ENCODE peak calls at places on chromosomes 16 and 17, in eight cellular contexts. S is effector memory CD4-positive, alpha-beta T cell; D is tibial artery; K is iris pigment epithelial cell; P is stimulated activated naive CD8-positive, alpha-beta T cell treated with anti-CD3 and anti-CD28 coated beads, Interleukin-15, amount 100 ng/mL, for 72 hours; U is T-helper 2 cell; F is WTC11; Y is NCI-H1417. N is an unnamed sample.

GRCh38 chr17:6474906-6475305 is 30.7 kb downstream of the PIMREG start:
- DNase-seq in D (no peak), K (no peak), F (no peak), S (no peak), Y (no peak), U (no peak), P (no peak), N (no peak)

GRCh38 chr17:21513012-21513570 is 136.9 kb downstream of the KCNJ12 start:
- DNase-seq in U (peak), Y (peak), S (peak), D (peak), F (peak), K (peak), P (peak), N (peak)

GRCh38 chr16:69465083-69465721 is 40.8 kb downstream of the CYB5B start:
- DNase-seq in D (no peak), S (peak), F (no peak), U (no peak), Y (no peak), K (peak), P (peak), N (no peak)

GRCh38 chr17:78444392-78444791 is 65.9 kb downstream of the PGS1 start:
- DNase-seq in S (no peak), D (no peak), F (no peak), U (no peak), P (no peak), K (no peak), Y (no peak), N (no peak)

GRCh38 chr17:78040561-78041400 is 82.3 kb downstream of the TNRC6C start:
- DNase-seq in D (peak), Y (peak), U (no peak), F (no peak), K (peak), S (peak), P (peak), N (peak)

GRCh38 chr17:61458000-61458399 is 5.8 kb downstream of the TBX4 start:
- DNase-seq in D (no peak), P (no peak), S (no peak), U (no peak), Y (no peak), K (no peak), F (no peak), N (no peak)

GRCh38 chr16:15434425-15435215 is at the start of gene BMERB1:
- DNase-seq in D (peak), S (no peak), F (peak), Y (peak), U (peak), P (peak), K (peak), N (peak)

GRCh38 chr16:29154676-29155121 is 169.8 kb downstream of the LAT start:
- DNase-seq in S (no peak), K (peak), F (no peak), Y (no peak), U (no peak), D (no peak), P (no peak), N (no peak)

GRCh38 chr17:28499366-28499668 is 6.8 kb upstream of the FOXN1 start:
- DNase-seq in U (no peak), P (no peak), D (no peak), K (no peak), F (no peak), Y (peak), S (no peak), N (no peak)

GRCh38 chr16:57471852-57472664 is 9.6 kb downstream of the POLR2C start:
- DNase-seq in P (no peak), Y (peak), K (no peak), F (no peak), S (no peak), U (no peak), D (no peak), N (no peak)

GRCh38 chr16:14186007-14186953 is 115.2 kb downstream of the MRTFB start:
- DNase-seq in S (no peak), F (peak), P (peak), K (peak), U (no peak), D (peak), Y (peak), N (no peak)

GRCh38 chr16:73015612-73016487 is 32.1 kb downstream of the ZFHX3 start:
- DNase-seq in K (no peak), U (no peak), Y (no peak), S (no peak), F (no peak), P (no peak), D (no peak), N (no peak)

GRCh38 chr17:81239714-81240555 is 817 bp downstream of the NDUFAF8 start:
- DNase-seq in F (no peak), S (peak), D (no peak), P (peak), K (peak), Y (peak), U (no peak), N (peak)

GRCh38 chr16:77787452-77787851 is 912 bp upstream of the VAT1L start:
- DNase-seq in U (no peak), Y (no peak), S (no peak), D (no peak), K (no peak), P (no peak), F (no peak), N (no peak)

GRCh38 chr17:14205992-14206461 is 30.6 kb downstream of the CDRT15 start:
- DNase-seq in U (no peak), F (no peak), D (no peak), K (no peak), Y (no peak), S (peak), P (peak), N (peak)

N was measured in activated naive CD8-positive, alpha-beta T cell treated with anti-CD3 and anti-CD28 coated beads for 36 hours.